ENCODE peak calls at places on chromosomes 5 and 9, in eight cellular contexts. L is AML-193, H is body of pancreas, F is mesenchymal stem cell, J is ecto neural progenitor cell, Z is substantia nigra, A is ovary, O is amygdala. Q is an unnamed sample.

GRCh38 chr5:78553578-78553977 is 95.0 kb downstream of the LHFPL2 start:
- DNase-seq in Z (no peak), F (no peak), A (no peak), J (no peak), O (no peak), H (no peak), L (no peak), Q (no peak)

GRCh38 chr5:102713682-102714231 is 41.3 kb upstream of the PAM start:
- DNase-seq in O (no peak), H (no peak), Z (no peak), L (no peak), F (no peak), J (no peak), A (no peak), Q (no peak)

GRCh38 chr5:3736466-3736865 is 140.8 kb downstream of the IRX1 start:
- DNase-seq in Z (no peak), F (no peak), H (no peak), O (no peak), J (no peak), A (no peak), L (no peak), Q (no peak)

GRCh38 chr5:77560677-77561263 is 68.7 kb upstream of the WDR41 start:
- DNase-seq in F (peak; percentile 53), H (no peak), J (no peak), Z (no peak), A (no peak), L (peak; percentile 62), O (no peak), Q (no peak)

GRCh38 chr5:35598707-35599370 is 18.8 kb upstream of the SPEF2 start:
- DNase-seq in Z (no peak), H (peak; percentile 76), L (peak; percentile 27), F (no peak), O (no peak), J (no peak), A (no peak), Q (no peak)

GRCh38 chr5:160701403-160701802 is 150.6 kb downstream of the ATP10B start:
- DNase-seq in O (no peak), H (no peak), Z (no peak), J (no peak), F (no peak), L (no peak), A (no peak), Q (no peak)

GRCh38 chr9:117081641-117082317 is 333.1 kb downstream of the ASTN2 start:
- DNase-seq in A (no peak), H (no peak), Z (no peak), L (no peak), F (no peak), J (no peak), O (no peak), Q (no peak)

GRCh38 chr5:79229357-79230174 is 6.4 kb upstream of the JMY start:
- DNase-seq in L (no peak), A (no peak), F (no peak), J (no peak), Z (no peak), O (no peak), H (no peak), Q (no peak)

GRCh38 chr5:11854926-11855325 is 49.3 kb downstream of the CTNND2 start:
- DNase-seq in J (no peak), O (no peak), Z (no peak), F (no peak), L (no peak), A (no peak), H (no peak), Q (no peak)

GRCh38 chr9:77883846-77884771 is 147.5 kb downstream of the GNAQ start:
- DNase-seq in J (no peak), A (no peak), O (no peak), L (no peak), Z (no peak), F (peak; percentile 22), H (no peak), Q (no peak)

GRCh38 chr9:31597977-31598376 is 786.5 kb upstream of the ACO1 start:
- DNase-seq in L (no peak), O (no peak), A (no peak), Z (no peak), J (no peak), F (no peak), H (no peak), Q (no peak)

GRCh38 chr9:75712690-75713089 is 177.8 kb upstream of the PCSK5 start:
- DNase-seq in F (no peak), Z (no peak), O (no peak), A (no peak), H (no peak), L (no peak), J (no peak), Q (no peak)

GRCh38 chr9:111482656-111483418 is 1.3 kb downstream of the ECPAS start:
- DNase-seq in O (peak; percentile 32), F (peak; percentile 73), H (peak; percentile 73), J (peak; percentile 89), L (peak; percentile 43), Z (peak; percentile 19), A (peak; percentile 74), Q (peak; percentile 41)

GRCh38 chr9:126696091-126696763 is 82.5 kb downstream of the LMX1B start:
- DNase-seq in F (no peak), J (peak; percentile 45), Z (no peak), L (no peak), O (no peak), A (no peak), H (no peak), Q (no peak)

GRCh38 chr9:126299706-126300276 is 26.8 kb upstream of the MVB12B start:
- DNase-seq in H (peak; percentile 7), O (no peak), J (no peak), L (no peak), Z (no peak), A (no peak), F (no peak), Q (no peak)

GRCh38 chr5:17154211-17154996 is 63.0 kb upstream of the BASP1 start:
- DNase-seq in L (no peak), A (no peak), O (no peak), J (no peak), F (no peak), Z (no peak), H (no peak), Q (no peak)

GRCh38 chr9:105142406-105143092 is 101.9 kb upstream of the SLC44A1 start:
- DNase-seq in J (no peak), A (no peak), L (peak; percentile 76), O (no peak), Z (no peak), H (no peak), F (no peak), Q (no peak)

GRCh38 chr5:56527174-56527573 is 288.2 kb upstream of the MAP3K1 start:
- DNase-seq in L (no peak), F (no peak), Z (no peak), A (no peak), J (no peak), O (no peak), H (no peak), Q (no peak)

GRCh38 chr5:109844148-109844547 is 154.4 kb downstream of the MAN2A1 start:
- DNase-seq in J (no peak), H (no peak), O (no peak), Z (no peak), F (no peak), L (no peak), A (no peak), Q (no peak)

GRCh38 chr5:35979694-35980093 is 11.5 kb downstream of the UGT3A1 start:
- DNase-seq in Z (no peak), H (no peak), A (no peak), F (no peak), O (no peak), L (no peak), J (no peak), Q (no peak)

GRCh38 chr9:14769235-14769580 is 46.7 kb upstream of the CER1 start:
- DNase-seq in J (no peak), L (peak; percentile 4), Z (no peak), O (no peak), H (no peak), A (no peak), F (no peak), Q (no peak)

GRCh38 chr5:75282581-75282980 is 45.9 kb upstream of the ANKRD31 start:
- DNase-seq in H (no peak), O (no peak), L (no peak), Z (no peak), J (no peak), F (no peak), A (no peak), Q (no peak)

GRCh38 chr9:36772449-36773370 is 200.0 kb downstream of the MELK start:
- DNase-seq in J (no peak), O (no peak), L (no peak), H (no peak), F (peak; percentile 15), Z (no peak), A (no peak), Q (no peak)

GRCh38 chr9:85200726-85201402 is 531.3 kb downstream of the NTRK2 start:
- DNase-seq in Z (no peak), A (no peak), L (no peak), H (peak; percentile 82), O (no peak), F (no peak), J (no peak), Q (no peak)

GRCh38 chr9:24516463-24516862 is 29.2 kb downstream of the IZUMO3 start:
- DNase-seq in F (no peak), L (no peak), O (no peak), J (no peak), Z (no peak), A (no peak), H (no peak), Q (no peak)

Q was measured in effector CD4-positive, alpha-beta T cell.